ENCODE peak calls at places on chromosomes 12 and 14, in five cellular contexts. One of them, this sample, is unnamed.

GRCh38 chr14:95545769-95546168 is 10.9 kb downstream of the GLRX5 start:
- DNase-seq in spleen: no peak
- DNase-seq in choroid plexus epithelial cell: peak
- DNase-seq in fibroblast of lung: peak
- DNase-seq in stimulated activated CD8-positive, alpha-beta memory T cell treated with anti-CD3 and anti-CD28 coated beads, Interleukin-12 subunit alpha, Interleukin-12 subunit beta, amount 100 ng/mL, for 4 hours: no peak
- DNase-seq in this sample: peak

GRCh38 chr12:96289067-96289466 is 94.9 kb downstream of the ELK3 start:
- DNase-seq in fibroblast of lung: no peak
- DNase-seq in stimulated activated CD8-positive, alpha-beta memory T cell treated with anti-CD3 and anti-CD28 coated beads, Interleukin-12 subunit alpha, Interleukin-12 subunit beta, amount 100 ng/mL, for 4 hours: no peak
- DNase-seq in choroid plexus epithelial cell: no peak
- DNase-seq in spleen: no peak
- DNase-seq in this sample: no peak

GRCh38 chr14:105605501-105606304 is 79.3 kb downstream of the TMEM121 start:
- DNase-seq in spleen: peak
- DNase-seq in stimulated activated CD8-positive, alpha-beta memory T cell treated with anti-CD3 and anti-CD28 coated beads, Interleukin-12 subunit alpha, Interleukin-12 subunit beta, amount 100 ng/mL, for 4 hours: no peak
- DNase-seq in choroid plexus epithelial cell: no peak
- DNase-seq in fibroblast of lung: no peak
- DNase-seq in this sample: no peak

GRCh38 chr12:30694971-30695326 is 720 bp downstream of the IPO8 start:
- DNase-seq in spleen: peak
- DNase-seq in stimulated activated CD8-positive, alpha-beta memory T cell treated with anti-CD3 and anti-CD28 coated beads, Interleukin-12 subunit alpha, Interleukin-12 subunit beta, amount 100 ng/mL, for 4 hours: peak
- DNase-seq in choroid plexus epithelial cell: peak
- DNase-seq in fibroblast of lung: peak
- DNase-seq in this sample: peak

GRCh38 chr12:76922821-76923315 is 44.0 kb upstream of the CSRP2 start:
- DNase-seq in stimulated activated CD8-positive, alpha-beta memory T cell treated with anti-CD3 and anti-CD28 coated beads, Interleukin-12 subunit alpha, Interleukin-12 subunit beta, amount 100 ng/mL, for 4 hours: no peak
- DNase-seq in choroid plexus epithelial cell: no peak
- DNase-seq in spleen: no peak
- DNase-seq in fibroblast of lung: no peak
- DNase-seq in this sample: no peak

GRCh38 chr14:64298773-64299172 is 4.6 kb upstream of the ESR2 start:
- DNase-seq in choroid plexus epithelial cell: peak
- DNase-seq in stimulated activated CD8-positive, alpha-beta memory T cell treated with anti-CD3 and anti-CD28 coated beads, Interleukin-12 subunit alpha, Interleukin-12 subunit beta, amount 100 ng/mL, for 4 hours: no peak
- DNase-seq in fibroblast of lung: no peak
- DNase-seq in spleen: no peak
- DNase-seq in this sample: no peak

GRCh38 chr12:22050078-22050477 is 4.1 kb downstream of the CMAS start:
- DNase-seq in stimulated activated CD8-positive, alpha-beta memory T cell treated with anti-CD3 and anti-CD28 coated beads, Interleukin-12 subunit alpha, Interleukin-12 subunit beta, amount 100 ng/mL, for 4 hours: no peak
- DNase-seq in spleen: no peak
- DNase-seq in fibroblast of lung: no peak
- DNase-seq in choroid plexus epithelial cell: no peak
- DNase-seq in this sample: no peak

GRCh38 chr12:89166525-89166934 is 185.8 kb downstream of the DUSP6 start:
- DNase-seq in stimulated activated CD8-positive, alpha-beta memory T cell treated with anti-CD3 and anti-CD28 coated beads, Interleukin-12 subunit alpha, Interleukin-12 subunit beta, amount 100 ng/mL, for 4 hours: no peak
- DNase-seq in fibroblast of lung: peak
- DNase-seq in spleen: no peak
- DNase-seq in choroid plexus epithelial cell: peak
- DNase-seq in this sample: peak

GRCh38 chr14:101503431-101504095 is 57.7 kb upstream of the DIO3 start:
- DNase-seq in spleen: peak
- DNase-seq in fibroblast of lung: no peak
- DNase-seq in choroid plexus epithelial cell: no peak
- DNase-seq in stimulated activated CD8-positive, alpha-beta memory T cell treated with anti-CD3 and anti-CD28 coated beads, Interleukin-12 subunit alpha, Interleukin-12 subunit beta, amount 100 ng/mL, for 4 hours: no peak
- DNase-seq in this sample: no peak

GRCh38 chr14:42569227-42569626 is 962.6 kb downstream of the LRFN5 start:
- DNase-seq in spleen: no peak
- DNase-seq in choroid plexus epithelial cell: no peak
- DNase-seq in stimulated activated CD8-positive, alpha-beta memory T cell treated with anti-CD3 and anti-CD28 coated beads, Interleukin-12 subunit alpha, Interleukin-12 subunit beta, amount 100 ng/mL, for 4 hours: no peak
- DNase-seq in fibroblast of lung: no peak
- DNase-seq in this sample: no peak

GRCh38 chr12:115383668-115384067 is 699.7 kb upstream of the TBX3 start:
- DNase-seq in choroid plexus epithelial cell: peak
- DNase-seq in fibroblast of lung: peak
- DNase-seq in spleen: no peak
- DNase-seq in stimulated activated CD8-positive, alpha-beta memory T cell treated with anti-CD3 and anti-CD28 coated beads, Interleukin-12 subunit alpha, Interleukin-12 subunit beta, amount 100 ng/mL, for 4 hours: no peak
- DNase-seq in this sample: peak

GRCh38 chr14:29016050-29016900 is 249.7 kb downstream of the FOXG1 start:
- DNase-seq in choroid plexus epithelial cell: peak
- DNase-seq in stimulated activated CD8-positive, alpha-beta memory T cell treated with anti-CD3 and anti-CD28 coated beads, Interleukin-12 subunit alpha, Interleukin-12 subunit beta, amount 100 ng/mL, for 4 hours: no peak
- DNase-seq in spleen: no peak
- DNase-seq in fibroblast of lung: peak
- DNase-seq in this sample: peak

GRCh38 chr14:55354500-55354899 is 57.1 kb downstream of the ATG14 start:
- DNase-seq in choroid plexus epithelial cell: peak
- DNase-seq in fibroblast of lung: peak
- DNase-seq in stimulated activated CD8-positive, alpha-beta memory T cell treated with anti-CD3 and anti-CD28 coated beads, Interleukin-12 subunit alpha, Interleukin-12 subunit beta, amount 100 ng/mL, for 4 hours: no peak
- DNase-seq in spleen: no peak
- DNase-seq in this sample: peak

This sample was measured in astrocyte.